ENCODE peak calls at places on chromosome X, in ten cellular contexts. S, H, O, B, W, Z, X, A, N and C are unnamed samples.

GRCh38 chrX:71111141-71111843 is at the start of gene IL2RG:
- DNase-seq in S (no peak), H (no peak), O (no peak), B (peak), W (peak), Z (no peak), X (no peak), A (peak), N (no peak), C (no peak)

GRCh38 chrX:1661048-1661921 is 46.4 kb downstream of the ASMT start:
- DNase-seq in S (no peak), H (no peak), O (peak), B (peak), W (peak), Z (no peak), X (no peak), A (peak), N (no peak), C (peak)

GRCh38 chrX:38048886-38049285 is 42.5 kb downstream of the SYTL5 start:
- DNase-seq in S (no peak), H (no peak), O (no peak), B (no peak), W (no peak), Z (no peak), X (no peak), A (no peak), N (no peak), C (no peak)

GRCh38 chrX:82362990-82363389 is 1145.1 kb upstream of the POU3F4 start:
- DNase-seq in S (no peak), H (no peak), O (no peak), B (no peak), W (no peak), Z (no peak), X (no peak), A (no peak), N (no peak), C (no peak)

GRCh38 chrX:27583976-27584375 is 6.2 kb upstream of the DCAF8L2 start:
- DNase-seq in S (no peak), H (peak), O (no peak), B (no peak), W (no peak), Z (peak), X (no peak), A (no peak), N (no peak), C (no peak)

GRCh38 chrX:107669276-107669675 is 41.0 kb downstream of the PRPS1 start:
- DNase-seq in S (no peak), H (no peak), O (no peak), B (no peak), W (no peak), Z (no peak), X (no peak), A (no peak), N (no peak), C (no peak)

GRCh38 chrX:66638591-66639500 is at the start of gene EDA2R:
- DNase-seq in S (no peak), H (peak), O (peak), B (peak), W (peak), Z (peak), X (peak), A (peak), N (peak), C (peak)

GRCh38 chrX:14420876-14421275 is 108.5 kb upstream of the GLRA2 start:
- DNase-seq in S (no peak), H (no peak), O (no peak), B (no peak), W (no peak), Z (peak), X (no peak), A (no peak), N (no peak), C (no peak)

GRCh38 chrX:133999013-133999705 is 13.8 kb upstream of the GPC3 start:
- DNase-seq in S (no peak), H (no peak), O (peak), B (no peak), W (no peak), Z (no peak), X (peak), A (no peak), N (no peak), C (no peak)

GRCh38 chrX:13009256-13009655 is 34.3 kb downstream of the TMSB4X start:
- DNase-seq in S (no peak), H (no peak), O (peak), B (no peak), W (no peak), Z (no peak), X (no peak), A (no peak), N (no peak), C (no peak)

GRCh38 chrX:147173586-147173985 is 359.0 kb upstream of the CXorf51A start:
- DNase-seq in S (no peak), H (no peak), O (no peak), B (no peak), W (no peak), Z (no peak), X (no peak), A (no peak), N (no peak), C (no peak)

GRCh38 chrX:108018659-108019381 is 26.0 kb upstream of the VSIG1 start:
- DNase-seq in S (no peak), H (no peak), O (no peak), B (peak), W (no peak), Z (no peak), X (no peak), A (no peak), N (no peak), C (no peak)

GRCh38 chrX:154090731-154091130 is 6.8 kb downstream of the MECP2 start:
- DNase-seq in S (no peak), H (no peak), O (no peak), B (no peak), W (no peak), Z (no peak), X (no peak), A (no peak), N (no peak), C (peak)

GRCh38 chrX:108270739-108271396 is 167.4 kb downstream of the COL4A6 start:
- DNase-seq in S (no peak), H (peak), O (no peak), B (no peak), W (no peak), Z (peak), X (no peak), A (peak), N (no peak), C (no peak)

GRCh38 chrX:30659421-30659820 is 6.2 kb downstream of the GK start:
- DNase-seq in S (no peak), H (peak), O (no peak), B (no peak), W (no peak), Z (peak), X (no peak), A (peak), N (peak), C (no peak)

GRCh38 chrX:3666975-3667374 is 46.5 kb downstream of the PRKX start:
- DNase-seq in S (no peak), H (no peak), O (no peak), B (no peak), W (no peak), Z (no peak), X (no peak), A (no peak), N (no peak), C (no peak)

GRCh38 chrX:110402855-110403230 is 44.2 kb downstream of the RTL9 start:
- DNase-seq in S (no peak), H (no peak), O (no peak), B (no peak), W (no peak), Z (no peak), X (no peak), A (no peak), N (no peak), C (no peak)

GRCh38 chrX:110427076-110427475 is 68.4 kb downstream of the RTL9 start:
- DNase-seq in S (no peak), H (no peak), O (peak), B (no peak), W (no peak), Z (no peak), X (no peak), A (no peak), N (no peak), C (no peak)

GRCh38 chrX:103607385-103608304 is at the start of gene TCEAL3:
- DNase-seq in S (no peak), H (peak), O (peak), B (no peak), W (peak), Z (peak), X (peak), A (peak), N (no peak), C (peak)

GRCh38 chrX:101057095-101057714 is 5.3 kb upstream of the TRMT2B start:
- DNase-seq in S (peak), H (peak), O (no peak), B (no peak), W (no peak), Z (peak), X (no peak), A (peak), N (no peak), C (no peak)

GRCh38 chrX:77412631-77413030 is 34.6 kb upstream of the FGF16 start:
- DNase-seq in S (no peak), H (no peak), O (no peak), B (no peak), W (no peak), Z (no peak), X (no peak), A (no peak), N (no peak), C (no peak)

GRCh38 chrX:154761977-154762528 is 611 bp upstream of the DKC1 start:
- DNase-seq in S (no peak), H (no peak), O (no peak), B (no peak), W (no peak), Z (no peak), X (no peak), A (no peak), N (no peak), C (no peak)

GRCh38 chrX:44785652-44786051 is 58.2 kb upstream of the DUSP21 start:
- DNase-seq in S (peak), H (peak), O (no peak), B (no peak), W (no peak), Z (no peak), X (no peak), A (no peak), N (peak), C (no peak)

GRCh38 chrX:120306640-120307039 is 4.6 kb downstream of the TMEM255A start:
- DNase-seq in S (no peak), H (no peak), O (no peak), B (no peak), W (no peak), Z (no peak), X (no peak), A (peak), N (no peak), C (no peak)

GRCh38 chrX:106039920-106040319 is 1.4 kb upstream of the SERPINA7 start:
- DNase-seq in S (no peak), H (no peak), O (peak), B (peak), W (no peak), Z (peak), X (no peak), A (no peak), N (no peak), C (no peak)

GRCh38 chrX:40007746-40008705 is 89.7 kb downstream of the BCOR start:
- DNase-seq in S (no peak), H (no peak), O (peak), B (no peak), W (no peak), Z (no peak), X (no peak), A (no peak), N (no peak), C (no peak)

GRCh38 chrX:13473666-13474516 is 95.5 kb upstream of the EGFL6 start:
- DNase-seq in S (no peak), H (peak), O (no peak), B (peak), W (no peak), Z (peak), X (no peak), A (no peak), N (no peak), C (no peak)

GRCh38 chrX:139642241-139642927 is 65.6 kb downstream of the MCF2 start:
- DNase-seq in S (no peak), H (no peak), O (peak), B (no peak), W (no peak), Z (peak), X (no peak), A (no peak), N (no peak), C (no peak)